ENCODE peak calls at places on chromosome 12, in seven cellular contexts. Y is transverse colon, E is esophagus muscularis mucosa, A is uterus, L is lung, U is dorsolateral prefrontal cortex, C is A549. T is an unnamed sample.

GRCh38 chr12:131510431-131510830 is 200.5 kb upstream of the SFSWAP start:
- DNase-seq in Y (no peak), E (no peak), A (no peak), L (no peak), U (no peak), C (no peak), T (no peak)

GRCh38 chr12:119207161-119207560 is 28.4 kb downstream of the HSPB8 start:
- DNase-seq in Y (no peak), E (no peak), A (no peak), L (no peak), U (no peak), C (no peak), T (no peak)

GRCh38 chr12:89960011-89960507 is 251.4 kb upstream of the ATP2B1 start:
- DNase-seq in Y (no peak), E (no peak), A (no peak), L (no peak), U (no peak), C (no peak), T (no peak)

GRCh38 chr12:111406474-111407370 is 999 bp downstream of the SH2B3 start:
- DNase-seq in Y (no peak), E (no peak), A (no peak), L (no peak), U (no peak), C (no peak), T (peak; percentile 64)

GRCh38 chr12:91677556-91677955 is 468.1 kb downstream of the BTG1 start:
- DNase-seq in Y (no peak), E (no peak), A (no peak), L (no peak), U (no peak), C (no peak), T (no peak)

GRCh38 chr12:79645235-79645630 is 45.5 kb downstream of the PAWR start:
- DNase-seq in Y (no peak), E (no peak), A (no peak), L (no peak), U (no peak), C (no peak), T (no peak)

GRCh38 chr12:64678248-64678647 is 68.0 kb downstream of the RASSF3 start:
- DNase-seq in Y (no peak), E (no peak), A (no peak), L (no peak), U (no peak), C (no peak), T (no peak)

GRCh38 chr12:131929530-131930456 is 717 bp downstream of the PUS1 start:
- DNase-seq in Y (peak; percentile 42), E (no peak), A (no peak), L (no peak), U (no peak), C (peak; percentile 41), T (peak; percentile 53)

GRCh38 chr12:89244536-89244935 is 107.8 kb downstream of the DUSP6 start:
- DNase-seq in Y (no peak), E (no peak), A (no peak), L (no peak), U (no peak), C (no peak), T (peak; percentile 84)

GRCh38 chr12:63150255-63151060 is 543 bp downstream of the AVPR1A start:
- DNase-seq in Y (no peak), E (no peak), A (peak; percentile 15), L (no peak), U (no peak), C (peak; percentile 10), T (peak; percentile 58)

GRCh38 chr12:29944269-29945000 is 160.7 kb upstream of the TMTC1 start:
- DNase-seq in Y (no peak), E (no peak), A (no peak), L (no peak), U (no peak), C (no peak), T (no peak)

GRCh38 chr12:55142896-55143870 is 17.0 kb downstream of the OR9K2 start:
- DNase-seq in Y (no peak), E (no peak), A (no peak), L (no peak), U (no peak), C (peak; percentile 67), T (peak; percentile 57)

GRCh38 chr12:126191037-126191891 is 1126.0 kb downstream of the AACS start:
- DNase-seq in Y (no peak), E (no peak), A (no peak), L (no peak), U (no peak), C (no peak), T (peak; percentile 2)

GRCh38 chr12:52603314-52603713 is 2.1 kb upstream of the KRT72 start:
- DNase-seq in Y (no peak), E (peak; percentile 74), A (no peak), L (no peak), U (no peak), C (no peak), T (no peak)

GRCh38 chr12:66061076-66061475 is 69.5 kb downstream of the LLPH start:
- DNase-seq in Y (no peak), E (peak; percentile 64), A (no peak), L (no peak), U (no peak), C (no peak), T (no peak)

GRCh38 chr12:76790564-76791552 is 26.9 kb downstream of the ZDHHC17 start:
- DNase-seq in Y (no peak), E (no peak), A (no peak), L (no peak), U (no peak), C (peak; percentile 40), T (peak; percentile 22)

GRCh38 chr12:94615284-94616216 is 34.8 kb downstream of the TMCC3 start:
- DNase-seq in Y (peak; percentile 66), E (no peak), A (peak; percentile 26), L (no peak), U (no peak), C (peak; percentile 61), T (peak; percentile 23)

DNA sequence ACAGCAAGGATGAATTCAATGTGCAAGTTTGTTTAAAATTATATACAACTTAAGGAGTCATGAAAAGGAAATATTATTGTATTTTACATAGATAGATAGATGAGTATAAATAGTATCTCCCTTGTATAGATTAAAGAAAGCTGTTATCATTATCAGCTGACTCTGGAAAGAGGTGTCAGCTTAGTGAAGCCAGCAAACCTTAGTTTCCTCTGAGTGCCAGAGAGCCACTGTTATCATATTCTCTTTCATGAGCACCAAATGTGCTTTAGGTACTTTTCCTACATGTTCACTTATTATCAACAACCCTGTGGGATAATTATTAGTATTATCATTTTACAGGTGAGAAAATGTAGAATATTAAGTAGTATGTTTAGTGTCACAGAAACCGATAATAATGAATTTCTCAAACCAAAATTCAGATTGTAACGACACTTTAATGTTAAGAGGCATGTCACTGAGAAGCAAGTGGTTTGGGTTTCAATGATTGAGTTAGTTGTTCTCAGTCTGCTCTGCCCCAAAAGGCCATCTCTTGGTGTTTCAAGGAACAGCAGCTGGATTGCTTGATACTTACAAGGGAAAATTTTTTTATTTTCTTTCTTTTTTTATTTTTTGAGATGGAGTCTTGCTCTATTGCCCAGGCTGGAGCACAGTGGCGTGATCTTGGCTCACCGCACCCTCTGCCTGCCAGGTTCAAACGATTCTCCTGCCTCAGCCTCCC is 53.7 kb downstream of the PLEKHA5 start:
- DNase-seq in Y (no peak), E (no peak), A (no peak), L (no peak), U (no peak), C (peak; percentile 30), T (peak; percentile 44)
- TF ChIP-seq CTCF in Y (no peak), E (peak; percentile 34), A (no peak), L (no peak), U (peak; percentile 18), C (no peak), T (peak; percentile 39)

DNA sequence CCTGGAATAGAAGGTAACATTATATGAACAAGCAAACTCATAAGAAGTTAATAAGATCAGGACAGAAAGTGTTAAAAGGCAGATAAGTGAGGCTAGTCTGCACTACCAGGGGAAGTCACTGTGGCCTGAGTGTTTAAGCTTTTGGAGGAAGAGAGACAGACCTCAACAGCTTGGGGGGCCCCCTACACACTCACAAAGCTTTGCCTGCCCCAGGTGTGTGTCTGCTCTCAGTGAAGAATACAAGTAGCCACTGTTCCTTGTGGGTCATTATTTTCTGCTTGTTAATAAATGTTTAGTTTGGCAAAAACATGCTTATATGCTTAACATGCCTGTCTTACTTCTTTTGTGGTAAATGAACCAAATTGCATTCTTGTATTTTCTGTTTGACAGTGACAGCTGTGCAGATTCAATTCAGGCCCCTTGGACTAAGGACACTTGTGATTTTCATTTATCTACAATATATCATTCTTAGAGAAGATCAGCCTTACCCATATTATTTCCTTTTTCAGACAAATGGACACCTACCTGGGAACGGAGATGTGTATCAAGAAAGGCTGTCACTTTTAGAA is 50.7 kb upstream of the C12orf71 start:
- DNase-seq in Y (no peak), E (no peak), A (no peak), L (no peak), U (no peak), C (no peak), T (no peak)
- H3K27ac ChIP-seq in Y (no peak overlapping the region), E (no peak overlapping the region), A (no peak overlapping the region), L (no peak overlapping the region), U (no peak overlapping the region), C (no peak overlapping the region), T (no peak overlapping the region)

DNA sequence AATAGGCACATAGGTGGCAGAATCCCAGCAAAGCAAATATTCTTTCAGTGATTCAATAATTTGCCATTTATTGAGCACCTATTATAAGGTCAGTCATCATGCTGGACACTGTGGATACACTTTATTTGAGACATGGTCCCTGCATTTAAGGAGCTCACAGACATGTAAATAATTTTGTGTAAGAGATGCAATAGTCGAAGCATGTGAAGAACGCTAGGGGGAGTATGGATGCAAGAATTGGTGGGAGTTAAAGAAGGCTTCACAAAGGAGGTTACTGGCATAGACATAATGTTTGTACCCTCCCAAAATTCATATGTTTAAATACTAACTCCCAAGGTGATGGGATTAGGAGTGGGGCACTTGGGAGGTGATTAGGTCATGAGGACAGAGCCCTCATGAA is 260.6 kb upstream of the GARIN6 start:
- DNase-seq in Y (no peak), E (no peak), A (no peak), L (no peak), U (no peak), C (peak; percentile 69), T (peak; percentile 50)
- TF ChIP-seq CTCF in Y (no peak), E (no peak), A (no peak), L (no peak), U (no peak), C (peak; percentile 57), T (peak; percentile 61)

GRCh38 chr12:124857921-124858461 is 5.7 kb downstream of the SCARB1 start:
- DNase-seq in Y (no peak), E (no peak), A (no peak), L (no peak), U (no peak), C (no peak), T (no peak)

GRCh38 chr12:124855275-124855957 is 8.2 kb downstream of the SCARB1 start:
- DNase-seq in Y (no peak), E (no peak), A (no peak), L (no peak), U (no peak), C (no peak), T (no peak)

GRCh38 chr12:124854637-124855184 is 9.0 kb downstream of the SCARB1 start:
- DNase-seq in Y (no peak), E (no peak), A (no peak), L (no peak), U (no peak), C (no peak), T (no peak)

GRCh38 chr12:124856132-124856841 is 7.4 kb downstream of the SCARB1 start:
- DNase-seq in Y (no peak), E (no peak), A (no peak), L (no peak), U (no peak), C (no peak), T (peak; percentile 51)

DNA sequence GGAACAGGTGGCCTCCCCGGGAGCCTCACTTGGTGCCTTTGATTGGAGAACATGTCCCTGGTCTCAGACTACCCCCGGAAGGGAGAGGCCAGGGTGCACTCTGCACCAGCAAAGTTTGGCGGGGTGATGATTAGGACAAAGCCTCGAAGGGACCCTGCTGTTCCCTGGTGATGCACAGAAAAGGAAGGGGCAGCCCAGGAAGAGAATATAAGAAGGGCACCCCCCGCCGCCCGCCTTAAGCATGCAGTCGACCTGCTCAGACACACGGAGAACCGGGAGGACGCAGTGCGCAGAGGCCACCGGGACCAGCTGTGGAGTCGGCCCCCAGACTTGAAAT is 6.9 kb downstream of the SCARB1 start:
- DNase-seq in Y (no peak), E (no peak), A (no peak), L (no peak), U (no peak), C (no peak), T (no peak)
- H3K27ac ChIP-seq in Y (no peak overlapping the region), E (no peak overlapping the region), A (peak overlapping the region; percentile 18), L (no peak overlapping the region), U (peak overlapping the region; percentile 69), C (no peak overlapping the region), T (peak overlapping the region; percentile 86)

T was measured in cardiac muscle cell.